ENCODE peak calls at places on chromosomes 3 and 15, in four cellular contexts. T is transverse colon, K is lower leg skin, A is right lobe of liver. W is an unnamed sample.
A peak's percentile ranks its signal among the peaks of the same experiment; 100 is the strongest.

GRCh38 chr15:27774638-27775037 is 324.5 kb downstream of the OCA2 start:
- DNase-seq in T (no peak), K (no peak), A (no peak), W (no peak)

GRCh38 chr3:152283492-152284381 is 15.0 kb downstream of the MBNL1 start:
- DNase-seq in T (no peak), K (no peak), A (no peak), W (no peak)

GRCh38 chr15:68278345-68279217 is 1.0 kb downstream of the FEM1B start:
- DNase-seq in T (no peak), A (no peak), K (peak; percentile 90), W (peak; percentile 67)

GRCh38 chr3:160856450-160856849 is 100.4 kb downstream of the PPM1L start:
- DNase-seq in A (no peak), T (no peak), K (no peak), W (no peak)

GRCh38 chr3:49171119-49171774 is at the start of gene KLHDC8B:
- DNase-seq in K (peak; percentile 97), A (peak; percentile 88), T (peak; percentile 89), W (peak; percentile 93)

GRCh38 chr15:85825118-85825517 is 30.4 kb upstream of the KLHL25 start:
- DNase-seq in T (peak; percentile 69), K (no peak), A (no peak), W (peak; percentile 79)

GRCh38 chr15:87764461-87765236 is 491.9 kb downstream of the NTRK3 start:
- DNase-seq in T (no peak), K (no peak), A (no peak), W (no peak)

GRCh38 chr15:44219073-44219472 is 24.0 kb upstream of the FRMD5 start:
- DNase-seq in K (no peak), A (no peak), T (no peak), W (no peak)

GRCh38 chr3:171088984-171089754 is 62.6 kb upstream of the SLC2A2 start:
- DNase-seq in T (no peak), K (no peak), A (no peak), W (no peak)

GRCh38 chr15:66108483-66109270 is 144.9 kb downstream of the MEGF11 start:
- DNase-seq in K (no peak), A (peak; percentile 47), T (no peak), W (no peak)

GRCh38 chr3:125556314-125556713 is 36.3 kb upstream of the SNX4 start:
- DNase-seq in K (no peak), T (no peak), A (no peak), W (no peak)

GRCh38 chr15:88646951-88647350 is 8.1 kb downstream of the ISG20 start:
- DNase-seq in A (no peak), T (no peak), K (peak; percentile 79), W (peak; percentile 44)

GRCh38 chr3:10173926-10174435 is 9.3 kb downstream of the IRAK2 start:
- DNase-seq in A (peak; percentile 72), T (peak; percentile 45), K (peak; percentile 92), W (no peak)

GRCh38 chr3:179071161-179071568 is 444 bp downstream of the ZMAT3 start:
- DNase-seq in K (no peak), T (peak; percentile 30), A (no peak), W (peak; percentile 55)

GRCh38 chr3:128649264-128649663 is 1.4 kb downstream of the RPN1 start:
- DNase-seq in T (no peak), A (no peak), K (no peak), W (no peak)

GRCh38 chr15:68992696-68993095 is 21.8 kb upstream of the NOX5 start:
- DNase-seq in K (peak; percentile 53), T (no peak), A (no peak), W (no peak)

GRCh38 chr3:56339244-56339643 is 129.0 kb downstream of the ERC2 start:
- DNase-seq in K (no peak), T (no peak), A (no peak), W (no peak)

GRCh38 chr15:67192185-67192584 is 62.3 kb downstream of the AAGAB start:
- DNase-seq in T (no peak), A (no peak), K (no peak), W (no peak)

GRCh38 chr15:67195305-67195704 is 59.2 kb downstream of the AAGAB start:
- DNase-seq in K (no peak), T (no peak), A (no peak), W (no peak)

GRCh38 chr15:67190813-67191212 is 63.6 kb downstream of the AAGAB start:
- DNase-seq in K (no peak), A (no peak), T (no peak), W (no peak)

GRCh38 chr15:67194171-67195114 is 60.0 kb downstream of the AAGAB start:
- DNase-seq in T (no peak), K (no peak), A (no peak), W (no peak)

DNA sequence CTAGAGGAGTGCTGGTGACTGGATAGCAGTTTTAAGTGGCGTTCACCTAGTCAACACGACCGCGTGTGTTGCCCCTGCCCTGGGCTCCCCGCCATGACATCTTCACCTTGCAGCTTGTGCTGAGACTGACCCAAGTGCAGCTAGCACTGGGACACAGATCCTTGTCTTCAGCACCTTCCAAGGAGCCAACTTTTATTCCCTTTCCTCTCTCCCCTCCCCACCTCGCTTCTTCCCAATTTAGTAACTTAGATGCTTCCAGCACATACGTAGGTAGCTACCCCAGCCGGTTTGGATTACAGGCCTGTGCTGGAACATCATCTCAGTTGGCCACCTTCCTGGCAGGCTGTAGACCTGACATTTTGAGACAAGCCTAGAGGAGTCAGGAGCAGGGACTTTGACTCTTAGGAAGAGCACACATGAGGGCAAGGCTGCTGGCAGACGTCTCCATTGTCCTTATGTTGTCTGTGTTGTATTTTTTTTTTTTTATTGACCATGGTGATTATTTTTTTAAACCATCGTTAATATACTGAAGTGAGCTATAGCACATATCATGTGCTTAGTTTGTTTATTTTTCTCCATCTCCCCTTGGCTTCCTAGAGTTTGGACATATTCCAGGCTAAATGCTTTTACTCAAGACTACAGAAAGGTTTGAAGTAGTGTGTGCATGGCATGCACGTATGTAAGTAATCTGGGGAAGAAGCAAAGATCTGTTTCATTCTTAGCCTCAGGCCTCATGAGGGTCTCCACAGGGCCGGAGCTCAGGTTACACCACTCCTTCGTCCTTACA is 61.0 kb downstream of the AAGAB start:
- DNase-seq in A (no peak), K (no peak), T (no peak), W (no peak)
- TF ChIP-seq POLR2A in A (no peak), K (no peak), T (no peak), W (no peak)

GRCh38 chr15:41307679-41308078 is 24.7 kb downstream of the OIP5 start:
- DNase-seq in A (no peak), K (no peak), T (no peak), W (no peak)
- H3K4me3 ChIP-seq in A (no peak overlapping the region), K (no peak overlapping the region), T (no peak overlapping the region), W (no peak overlapping the region)

GRCh38 chr3:186540444-186541226 is 3.5 kb downstream of the CRYGS start:
- DNase-seq in K (peak; percentile 91), A (no peak), T (peak; percentile 78), W (peak; percentile 80)
- TF ChIP-seq POLR2A in K (no peak), A (no peak), T (no peak), W (no peak)

GRCh38 chr15:40308844-40309189 is 1.1 kb upstream of the PLCB2 start:
- DNase-seq in K (no peak), T (peak; percentile 34), A (peak; percentile 78), W (peak; percentile 64)
- H3K4me3 ChIP-seq in K (no peak overlapping the region), T (no peak overlapping the region), A (no peak overlapping the region), W (peak overlapping the region; percentile 49)

GRCh38 chr15:40878785-40879184 is 4.8 kb upstream of the RHOV start:
- DNase-seq in K (no peak), T (no peak), A (no peak), W (no peak)
- TF ChIP-seq POLR2A in K (no peak), T (no peak), A (no peak), W (no peak)

DNA sequence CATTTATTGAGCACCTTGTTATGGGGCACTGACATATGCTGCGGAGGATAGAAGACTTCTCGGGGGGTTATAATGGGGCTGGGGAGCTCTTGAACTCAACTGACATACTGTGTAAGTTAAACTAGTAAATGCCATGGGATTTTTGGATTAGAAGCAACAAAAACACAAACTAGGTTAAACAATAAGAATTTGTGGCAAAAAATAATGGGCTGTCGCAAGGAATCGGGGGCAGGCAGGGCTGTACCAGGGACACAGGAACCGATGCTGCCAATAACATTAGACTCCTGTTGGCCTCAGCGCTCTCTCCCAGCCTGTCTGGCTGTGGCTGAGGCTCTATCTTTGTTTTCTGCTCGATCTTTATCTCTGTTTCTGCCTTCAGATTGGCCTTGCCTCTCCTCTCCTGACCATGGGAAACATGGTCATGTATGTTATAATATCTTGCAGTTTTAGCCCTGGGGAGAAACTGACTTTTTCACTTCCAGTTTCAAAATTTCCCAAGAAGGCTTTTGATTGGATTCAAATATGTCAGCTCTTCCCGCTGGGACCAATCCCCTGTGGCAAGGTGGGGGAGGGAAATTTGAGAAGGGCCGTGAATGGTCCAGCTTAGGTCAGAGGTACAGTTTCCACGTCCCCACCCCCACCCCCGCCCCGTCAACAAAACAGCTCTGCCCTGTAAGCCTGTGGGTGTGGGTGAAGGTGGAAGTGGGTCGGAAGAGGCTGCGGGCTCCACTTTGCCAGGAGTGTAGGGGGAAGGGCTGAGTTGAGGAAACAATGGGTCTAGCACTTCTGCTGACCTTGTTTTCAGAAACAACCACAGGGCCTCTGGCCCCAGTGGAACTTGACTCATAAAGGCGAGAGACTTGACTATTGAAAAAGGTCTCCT is 161.0 kb upstream of the TBL1XR1 start:
- DNase-seq in K (peak; percentile 90), T (peak; percentile 82), A (peak; percentile 89), W (peak; percentile 77)
- H3K4me3 ChIP-seq in K (no peak overlapping the region), T (no peak overlapping the region), A (peak overlapping the region; percentile 46), W (peak overlapping the region; percentile 44)

DNA sequence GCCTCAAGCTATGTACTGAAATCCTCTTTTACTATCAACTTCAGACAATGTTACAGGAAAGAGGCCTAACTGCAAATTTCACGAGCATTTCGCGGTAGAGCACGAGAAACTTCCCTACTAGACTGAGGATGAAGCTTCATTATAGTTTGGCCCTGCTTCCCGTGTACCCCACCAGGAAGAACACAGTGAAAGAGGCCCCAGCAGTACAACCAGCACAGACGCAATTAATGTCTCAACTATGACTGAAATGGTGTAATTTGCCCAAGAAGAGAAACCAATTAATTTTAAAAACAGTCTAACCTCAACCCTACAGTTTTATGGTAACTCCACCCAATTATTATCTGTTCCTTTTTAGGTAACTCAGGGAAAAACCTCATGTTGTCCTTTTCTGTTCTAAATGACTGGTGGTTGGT is 12.1 kb downstream of the CHSY1 start:
- DNase-seq in K (no peak), T (no peak), A (no peak), W (no peak)
- TF ChIP-seq POLR2A in K (no peak), T (no peak), A (no peak), W (no peak)

GRCh38 chr3:176341963-176342362 is 855.3 kb downstream of the TBL1XR1 start:
- DNase-seq in A (no peak), T (no peak), K (no peak), W (no peak)
- H3K4me3 ChIP-seq in A (no peak overlapping the region), T (no peak overlapping the region), K (no peak overlapping the region), W (no peak overlapping the region)

DNA sequence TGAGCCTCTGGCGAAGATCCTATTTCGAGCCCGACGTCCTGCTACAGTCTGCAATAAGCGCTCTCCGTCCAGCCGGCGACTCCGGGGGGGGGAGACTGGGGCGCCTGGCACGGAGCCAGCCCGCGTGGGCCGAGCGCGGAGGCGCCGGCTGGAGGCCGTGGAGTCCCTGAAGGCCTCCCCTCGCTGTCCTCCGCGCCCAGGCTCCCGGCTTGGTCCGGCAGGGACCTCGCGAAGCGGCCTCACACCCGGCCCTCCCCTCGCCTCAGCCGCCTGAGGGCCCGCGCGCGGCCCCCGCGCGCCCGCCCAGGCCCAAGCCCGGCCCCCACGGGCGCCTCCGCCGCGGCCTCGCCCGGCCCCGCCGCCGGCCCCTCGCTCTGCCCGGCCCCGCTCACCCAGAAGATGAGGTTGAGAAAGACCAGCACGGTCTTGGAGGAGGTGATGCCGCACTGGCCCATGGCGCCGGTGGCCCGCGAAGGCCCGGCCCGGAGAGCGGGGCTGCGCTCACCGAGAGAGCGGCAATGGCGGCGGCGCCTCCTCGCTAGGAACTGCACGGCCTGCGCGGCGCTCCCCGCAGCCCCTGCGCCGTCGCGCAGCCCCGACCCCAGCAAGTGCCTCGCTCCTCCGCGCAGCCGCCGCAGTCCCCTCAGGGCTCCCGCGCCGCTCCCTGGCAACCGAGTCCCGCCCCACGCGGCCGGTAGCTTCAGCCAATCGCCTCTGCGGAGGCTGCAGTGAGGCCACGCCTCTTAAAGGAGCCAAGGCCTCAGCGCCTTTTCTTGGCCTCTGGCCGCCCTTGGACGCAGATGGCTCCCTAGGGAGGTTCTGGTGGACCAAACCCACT is at the start of gene TSPAN3:
- DNase-seq in K (peak; percentile 98), A (peak; percentile 96), T (peak; percentile 95), W (peak; percentile 97)
- TF ChIP-seq POLR2A in K (peak; percentile 31), A (peak; percentile 76), T (peak; percentile 79), W (peak; percentile 89)